ENCODE peak calls at places on chromosomes 16 and 17, in nine cellular contexts. I, F, N, P, Y, G, T, J and U are unnamed samples.

GRCh38 chr16:49859139-49859947 is 3.4 kb upstream of the ZNF423 start:
- DNase-seq in I (no peak), F (no peak), N (no peak), P (peak; percentile 80), Y (peak; percentile 65), G (peak; percentile 20), T (peak; percentile 67), J (no peak), U (no peak)

GRCh38 chr17:64658931-64659330 is 3.2 kb downstream of the SMURF2 start:
- DNase-seq in I (no peak), F (no peak), N (no peak), P (no peak), Y (peak; percentile 64), G (peak; percentile 97), T (no peak), J (no peak), U (peak; percentile 84)

GRCh38 chr17:50198026-50198669 is 3.3 kb downstream of the COL1A1 start:
- DNase-seq in I (no peak), F (peak; percentile 64), N (peak; percentile 40), P (peak; percentile 58), Y (peak; percentile 76), G (no peak), T (peak; percentile 79), J (no peak), U (peak; percentile 60)

GRCh38 chr16:30546115-30546514 is 11.5 kb upstream of the ZNF747 start:
- DNase-seq in I (no peak), F (no peak), N (no peak), P (no peak), Y (no peak), G (no peak), T (no peak), J (no peak), U (no peak)

GRCh38 chr16:1612320-1613111 is at the start of gene CRAMP1:
- DNase-seq in I (no peak), F (no peak), N (no peak), P (no peak), Y (no peak), G (no peak), T (peak; percentile 13), J (no peak), U (no peak)

GRCh38 chr17:67613961-67614360 is 103.8 kb upstream of the NOL11 start:
- DNase-seq in I (no peak), F (no peak), N (no peak), P (no peak), Y (no peak), G (no peak), T (no peak), J (no peak), U (no peak)

GRCh38 chr17:7841309-7841621 is 7.2 kb downstream of the KDM6B start:
- DNase-seq in I (no peak), F (no peak), N (peak; percentile 50), P (no peak), Y (no peak), G (no peak), T (no peak), J (no peak), U (no peak)

GRCh38 chr17:78935419-78936323 is 10.5 kb upstream of the TIMP2 start:
- DNase-seq in I (peak; percentile 61), F (no peak), N (no peak), P (no peak), Y (peak; percentile 98), G (peak; percentile 97), T (peak; percentile 59), J (peak; percentile 84), U (peak; percentile 97)

GRCh38 chr16:63749256-63749655 is 1372.6 kb downstream of the CDH11 start:
- DNase-seq in I (no peak), F (no peak), N (no peak), P (no peak), Y (peak; percentile 16), G (no peak), T (no peak), J (no peak), U (no peak)

GRCh38 chr17:75896360-75897075 is at the start of gene TRIM65:
- DNase-seq in I (peak; percentile 65), F (peak; percentile 81), N (peak; percentile 73), P (peak; percentile 87), Y (peak; percentile 81), G (peak; percentile 51), T (peak; percentile 88), J (no peak), U (peak; percentile 74)

GRCh38 chr17:63279498-63280230 is 166.4 kb downstream of the CYB561 start:
- DNase-seq in I (no peak), F (no peak), N (no peak), P (no peak), Y (peak; percentile 38), G (peak; percentile 76), T (no peak), J (peak; percentile 41), U (peak; percentile 51)

GRCh38 chr16:58026705-58027340 is 1.3 kb downstream of the MMP15 start:
- DNase-seq in I (no peak), F (no peak), N (no peak), P (no peak), Y (no peak), G (no peak), T (peak; percentile 36), J (no peak), U (no peak)

GRCh38 chr17:16328997-16329396 is 24.3 kb downstream of the CENPV start:
- DNase-seq in I (no peak), F (no peak), N (no peak), P (no peak), Y (peak; percentile 20), G (no peak), T (no peak), J (no peak), U (no peak)

GRCh38 chr17:37083461-37083860 is 134.7 kb downstream of the AATF start:
- DNase-seq in I (no peak), F (no peak), N (no peak), P (no peak), Y (no peak), G (no peak), T (no peak), J (no peak), U (no peak)

GRCh38 chr16:30887927-30888326 is 6.0 kb downstream of the BCL7C start:
- DNase-seq in I (no peak), F (no peak), N (no peak), P (no peak), Y (no peak), G (no peak), T (no peak), J (no peak), U (no peak)

GRCh38 chr17:10755592-10756127 is 25.8 kb upstream of the TMEM220 start:
- DNase-seq in I (no peak), F (no peak), N (no peak), P (no peak), Y (no peak), G (no peak), T (no peak), J (no peak), U (no peak)

GRCh38 chr16:87002717-87003413 is 314.3 kb downstream of the C16orf95 start:
- DNase-seq in I (no peak), F (no peak), N (no peak), P (no peak), Y (peak; percentile 66), G (peak; percentile 76), T (no peak), J (no peak), U (peak; percentile 63)

GRCh38 chr17:56297142-56297541 is 143.9 kb downstream of the ANKFN1 start:
- DNase-seq in I (no peak), F (no peak), N (no peak), P (no peak), Y (no peak), G (peak; percentile 35), T (no peak), J (no peak), U (peak; percentile 64)

GRCh38 chr16:8848939-8849391 is 19.8 kb downstream of the CARHSP1 start:
- DNase-seq in I (no peak), F (no peak), N (no peak), P (no peak), Y (no peak), G (peak; percentile 46), T (no peak), J (no peak), U (peak; percentile 76)

DNA sequence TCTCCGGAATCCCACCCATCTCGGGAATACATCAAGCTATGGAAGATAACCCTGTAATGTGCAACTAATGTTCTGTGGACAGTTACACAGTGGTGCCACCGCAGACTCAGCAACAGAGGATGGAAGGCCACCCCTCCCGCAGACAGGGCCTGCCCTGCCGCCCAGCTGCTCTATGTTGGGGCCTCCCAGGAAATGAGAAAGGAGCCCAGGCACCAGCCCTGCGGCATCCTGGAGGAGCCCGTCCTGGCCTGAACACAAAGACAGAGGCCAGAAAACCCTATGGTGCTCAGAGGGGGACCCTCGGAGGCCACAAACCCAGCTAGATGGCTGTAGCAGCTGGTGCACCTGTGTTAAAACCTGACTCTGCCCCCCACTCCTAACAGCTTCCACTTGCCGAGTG is 216.1 kb upstream of the RPL38 start:
- DNase-seq in I (no peak), F (no peak), N (no peak), P (no peak), Y (no peak), G (no peak), T (no peak), J (no peak), U (no peak)
- TF ChIP-seq CTCF in I (no peak), F (no peak), N (no peak), P (no peak), Y (no peak), G (no peak), T (no peak), J (no peak), U (no peak)

GRCh38 chr16:70685938-70686375 is at the start of gene MTSS2:
- DNase-seq in I (peak; percentile 55), F (peak; percentile 92), N (peak; percentile 72), P (peak; percentile 83), Y (peak; percentile 92), G (peak; percentile 73), T (peak; percentile 77), J (no peak), U (peak; percentile 89)
- H3K4me3 ChIP-seq in I (peak within 1 kb of the TSS; percentile 83), F (peak within 1 kb of the TSS; percentile 65), N (peak within 1 kb of the TSS; percentile 89), P (peak within 1 kb of the TSS; percentile 21), Y (peak within 1 kb of the TSS; percentile 80), G (peak within 1 kb of the TSS; percentile 66), T (peak within 1 kb of the TSS; percentile 57), J (peak within 1 kb of the TSS; percentile 86), U (peak within 1 kb of the TSS; percentile 91)

DNA sequence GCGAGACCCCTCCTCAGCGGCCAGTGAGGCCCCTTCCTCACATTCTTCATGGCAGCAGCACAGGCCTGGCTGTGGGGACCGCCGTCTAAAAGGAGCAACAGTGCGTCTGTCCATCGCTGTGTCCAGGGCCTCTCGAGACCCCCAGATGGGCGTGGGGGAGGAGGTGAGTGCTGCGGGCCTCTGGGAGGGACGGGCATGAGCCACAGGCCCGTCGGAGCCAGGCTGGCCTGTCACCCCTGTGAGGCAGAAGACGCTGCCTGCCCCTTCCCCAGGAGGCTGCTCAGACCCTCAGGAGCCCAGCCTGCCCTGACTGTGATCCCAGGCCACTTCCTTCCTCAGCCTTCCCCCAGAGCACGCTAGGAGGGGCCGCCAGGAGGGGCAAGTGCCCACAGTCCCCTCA is 2.1 kb upstream of the PYCR1 start:
- DNase-seq in I (no peak), F (no peak), N (no peak), P (no peak), Y (no peak), G (no peak), T (no peak), J (no peak), U (no peak)
- TF ChIP-seq CTCF in I (no peak), F (no peak), N (no peak), P (no peak), Y (no peak), G (no peak), T (no peak), J (no peak), U (no peak)

DNA sequence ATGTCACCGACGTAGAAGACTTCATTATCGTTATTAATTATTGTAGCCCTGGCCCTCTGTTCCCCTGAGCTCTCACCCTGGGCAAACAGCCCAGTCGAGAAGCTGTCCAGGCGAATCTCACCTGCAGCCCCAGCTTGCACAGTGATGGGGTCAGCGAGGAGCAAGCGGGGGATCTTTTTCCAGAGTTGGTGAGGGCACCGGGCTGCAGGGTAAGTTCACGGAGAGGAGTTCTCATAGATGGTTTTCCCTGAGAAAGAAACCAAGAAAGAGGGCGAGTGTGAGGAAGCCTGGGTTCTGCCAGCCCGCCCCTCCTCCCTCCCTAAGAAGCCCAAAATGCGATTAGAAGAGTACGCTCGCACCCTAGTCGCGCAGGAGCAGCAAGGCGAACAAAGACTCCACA is 436 bp downstream of the SPAG5 start:
- DNase-seq in I (no peak), F (no peak), N (no peak), P (no peak), Y (no peak), G (no peak), T (no peak), J (no peak), U (no peak)
- H3K4me3 ChIP-seq in I (peak overlapping the region; percentile 88), F (peak overlapping the region; percentile 47), N (peak overlapping the region; percentile 79), P (peak overlapping the region; percentile 62), Y (peak overlapping the region; percentile 77), G (peak overlapping the region; percentile 83), T (peak overlapping the region; percentile 63), J (peak overlapping the region; percentile 83), U (peak overlapping the region; percentile 75)